ENCODE peak calls at places on chromosomes 16 and 17, in four cellular contexts. One of them, this sample, is unnamed.

GRCh38 chr17:39872700-39873099 is 4.7 kb downstream of the ZPBP2 start:
- DNase-seq in H9: no peak
- DNase-seq in mesendoderm: no peak
- DNase-seq in H1: no peak
- DNase-seq in this sample: peak; percentile 31

GRCh38 chr17:73068322-73069153 is 23.9 kb downstream of the SLC39A11 start:
- DNase-seq in H9: no peak
- DNase-seq in mesendoderm: peak; percentile 88
- DNase-seq in H1: no peak
- DNase-seq in this sample: peak; percentile 92

GRCh38 chr17:78727057-78727456 is 55.0 kb downstream of the CYTH1 start:
- DNase-seq in H9: no peak
- DNase-seq in mesendoderm: no peak
- DNase-seq in H1: no peak
- DNase-seq in this sample: no peak

GRCh38 chr17:51850206-51850605 is 308.3 kb downstream of the CA10 start:
- DNase-seq in H9: no peak
- DNase-seq in mesendoderm: peak; percentile 46
- DNase-seq in H1: no peak
- DNase-seq in this sample: no peak

GRCh38 chr17:22703204-22703603 is 1010.9 kb downstream of the KCNJ18 start:
- DNase-seq in H9: no peak
- DNase-seq in mesendoderm: no peak
- DNase-seq in H1: no peak
- DNase-seq in this sample: no peak

GRCh38 chr17:68172461-68172954 is 75.3 kb upstream of the AMZ2 start:
- DNase-seq in H9: peak; percentile 82
- DNase-seq in mesendoderm: peak; percentile 49
- DNase-seq in H1: no peak
- DNase-seq in this sample: peak; percentile 49

GRCh38 chr16:17766012-17766411 is 295.3 kb upstream of the XYLT1 start:
- DNase-seq in H9: no peak
- DNase-seq in mesendoderm: no peak
- DNase-seq in H1: no peak
- DNase-seq in this sample: no peak

GRCh38 chr16:53515259-53515658 is 12.2 kb upstream of the AKTIP start:
- DNase-seq in H9: no peak
- DNase-seq in mesendoderm: no peak
- DNase-seq in H1: no peak
- DNase-seq in this sample: peak; percentile 24

GRCh38 chr17:4884489-4884888 is 14.8 kb upstream of the C17orf107 start:
- DNase-seq in H9: no peak
- DNase-seq in mesendoderm: no peak
- DNase-seq in H1: no peak
- DNase-seq in this sample: no peak

GRCh38 chr17:17546399-17547185 is 44.9 kb downstream of the PEMT start:
- DNase-seq in H9: no peak
- DNase-seq in mesendoderm: no peak
- DNase-seq in H1: no peak
- DNase-seq in this sample: no peak

GRCh38 chr16:31274831-31275816 is 15.3 kb downstream of the ITGAM start:
- DNase-seq in H9: peak; percentile 18
- DNase-seq in mesendoderm: no peak
- DNase-seq in H1: no peak
- DNase-seq in this sample: no peak

GRCh38 chr16:11411059-11411550 is 65.8 kb downstream of the RMI2 start:
- DNase-seq in H9: no peak
- DNase-seq in mesendoderm: no peak
- DNase-seq in H1: no peak
- DNase-seq in this sample: no peak

GRCh38 chr16:19980866-19981265 is 92.8 kb downstream of the GPR139 start:
- DNase-seq in H9: peak; percentile 54
- DNase-seq in mesendoderm: peak; percentile 78
- DNase-seq in H1: no peak
- DNase-seq in this sample: peak; percentile 3

GRCh38 chr17:82924812-82925211 is 85.0 kb upstream of the ZNF750 start:
- DNase-seq in H9: no peak
- DNase-seq in mesendoderm: peak; percentile 7
- DNase-seq in H1: no peak
- DNase-seq in this sample: no peak

GRCh38 chr16:85136705-85137322 is 24.5 kb upstream of the CIBAR2 start:
- DNase-seq in H9: no peak
- DNase-seq in mesendoderm: peak; percentile 56
- DNase-seq in H1: no peak
- DNase-seq in this sample: no peak

GRCh38 chr16:7482596-7483290 is 150.1 kb downstream of the RBFOX1 start:
- DNase-seq in H9: no peak
- DNase-seq in mesendoderm: peak; percentile 19
- DNase-seq in H1: no peak
- DNase-seq in this sample: no peak

GRCh38 chr16:16167927-16168326 is 55.4 kb downstream of the ABCC6 start:
- DNase-seq in H9: no peak
- DNase-seq in mesendoderm: no peak
- DNase-seq in H1: no peak
- DNase-seq in this sample: no peak

GRCh38 chr16:2879854-2880508 is 3.0 kb upstream of the FLYWCH2 start:
- DNase-seq in H9: no peak
- DNase-seq in mesendoderm: no peak
- DNase-seq in H1: no peak
- DNase-seq in this sample: no peak

GRCh38 chr16:17365211-17365541 is 105.6 kb downstream of the XYLT1 start:
- DNase-seq in H9: no peak
- DNase-seq in mesendoderm: no peak
- DNase-seq in H1: no peak
- DNase-seq in this sample: no peak

GRCh38 chr16:68235882-68236803 is at the start of gene ESRP2:
- DNase-seq in H9: peak; percentile 89
- DNase-seq in mesendoderm: peak; percentile 80
- DNase-seq in H1: peak; percentile 73
- DNase-seq in this sample: no peak

GRCh38 chr16:55263271-55264250 is 60.4 kb upstream of the IRX6 start:
- DNase-seq in H9: no peak
- DNase-seq in mesendoderm: no peak
- DNase-seq in H1: no peak
- DNase-seq in this sample: no peak

GRCh38 chr16:85047867-85048455 is 20.4 kb downstream of the KIAA0513 start:
- DNase-seq in H9: no peak
- DNase-seq in mesendoderm: no peak
- DNase-seq in H1: no peak
- DNase-seq in this sample: no peak

GRCh38 chr16:85354623-85355514 is 242.6 kb upstream of the CIBAR2 start:
- DNase-seq in H9: no peak
- DNase-seq in mesendoderm: no peak
- DNase-seq in H1: no peak
- DNase-seq in this sample: peak; percentile 87

GRCh38 chr16:9003322-9003721 is 39.6 kb upstream of the USP7 start:
- DNase-seq in H9: no peak
- DNase-seq in mesendoderm: no peak
- DNase-seq in H1: no peak
- DNase-seq in this sample: no peak

GRCh38 chr16:72739577-72739976 is 308.4 kb downstream of the ZFHX3 start:
- DNase-seq in H9: no peak
- DNase-seq in mesendoderm: peak; percentile 69
- DNase-seq in H1: no peak
- DNase-seq in this sample: peak; percentile 56

GRCh38 chr16:10981697-10982216 is 37.4 kb downstream of the CLEC16A start:
- DNase-seq in H9: peak; percentile 70
- DNase-seq in mesendoderm: peak; percentile 65
- DNase-seq in H1: no peak
- DNase-seq in this sample: no peak

GRCh38 chr17:8221663-8222379 is 11.4 kb upstream of the AURKB start:
- DNase-seq in H9: peak; percentile 93
- DNase-seq in mesendoderm: peak; percentile 94
- DNase-seq in H1: peak; percentile 79
- DNase-seq in this sample: peak; percentile 89

GRCh38 chr17:34673516-34673915 is 94.1 kb downstream of the TMEM132E start:
- DNase-seq in H9: no peak
- DNase-seq in mesendoderm: no peak
- DNase-seq in H1: no peak
- DNase-seq in this sample: no peak

GRCh38 chr17:40121886-40122465 is at the start of gene MSL1:
- DNase-seq in H9: peak; percentile 83
- DNase-seq in mesendoderm: peak; percentile 72
- DNase-seq in H1: no peak
- DNase-seq in this sample: peak; percentile 68

GRCh38 chr16:19479302-19479721 is 42.6 kb downstream of the GDE1 start:
- DNase-seq in H9: no peak
- DNase-seq in mesendoderm: peak; percentile 57
- DNase-seq in H1: no peak
- DNase-seq in this sample: no peak

GRCh38 chr17:68954146-68954971 is 833 bp downstream of the ABCA8 start:
- DNase-seq in H9: no peak
- DNase-seq in mesendoderm: no peak
- DNase-seq in H1: no peak
- DNase-seq in this sample: peak; percentile 15

GRCh38 chr16:309476-309875 is 26.5 kb downstream of the PDIA2 start:
- DNase-seq in H9: no peak
- DNase-seq in mesendoderm: peak; percentile 53
- DNase-seq in H1: no peak
- DNase-seq in this sample: no peak

GRCh38 chr17:79789943-79790804 is 6.7 kb downstream of the CBX8 start:
- DNase-seq in H9: peak; percentile 81
- DNase-seq in mesendoderm: peak; percentile 44
- DNase-seq in H1: no peak
- DNase-seq in this sample: no peak

GRCh38 chr16:61432421-61432820 is 603.8 kb downstream of the CDH8 start:
- DNase-seq in H9: no peak
- DNase-seq in mesendoderm: peak; percentile 24
- DNase-seq in H1: no peak
- DNase-seq in this sample: no peak

GRCh38 chr17:44983563-44983962 is 15.5 kb upstream of the C1QL1 start:
- DNase-seq in H9: no peak
- DNase-seq in mesendoderm: no peak
- DNase-seq in H1: no peak
- DNase-seq in this sample: no peak

GRCh38 chr17:73396429-73397277 is 84.9 kb upstream of the CDC42EP4 start:
- DNase-seq in H9: peak; percentile 25
- DNase-seq in mesendoderm: no peak
- DNase-seq in H1: no peak
- DNase-seq in this sample: peak; percentile 4

GRCh38 chr16:4682616-4683254 is 10.6 kb upstream of the NUDT16L1 start:
- DNase-seq in H9: peak; percentile 87
- DNase-seq in mesendoderm: peak; percentile 68
- DNase-seq in H1: peak; percentile 50
- DNase-seq in this sample: peak; percentile 18

GRCh38 chr17:51120357-51120738 is 320 bp downstream of the SPAG9 start:
- DNase-seq in H9: no peak
- DNase-seq in mesendoderm: peak; percentile 71
- DNase-seq in H1: no peak
- DNase-seq in this sample: peak; percentile 14

GRCh38 chr17:57859601-57860413 is 10.0 kb upstream of the MRPS23 start:
- DNase-seq in H9: no peak
- DNase-seq in mesendoderm: no peak
- DNase-seq in H1: no peak
- DNase-seq in this sample: no peak

GRCh38 chr17:42248351-42249179 is 27.6 kb downstream of the STAT5B start:
- DNase-seq in H9: no peak
- DNase-seq in mesendoderm: peak; percentile 18
- DNase-seq in H1: no peak
- DNase-seq in this sample: peak; percentile 93
- H3K56ac ChIP-seq in H9: no peak overlapping the region
- H3K56ac ChIP-seq in mesendoderm: no peak overlapping the region
- H3K56ac ChIP-seq in H1: no peak overlapping the region
- H3K56ac ChIP-seq in this sample: peak overlapping the region; percentile 36

GRCh38 chr17:76491271-76492184 is 9.7 kb downstream of the RHBDF2 start:
- DNase-seq in H9: no peak
- DNase-seq in mesendoderm: no peak
- DNase-seq in H1: no peak
- DNase-seq in this sample: no peak
- H3K4me2 ChIP-seq in H9: no peak overlapping the region
- H3K4me2 ChIP-seq in mesendoderm: no peak overlapping the region
- H3K4me2 ChIP-seq in H1: no peak overlapping the region
- H3K4me2 ChIP-seq in this sample: no peak overlapping the region

DNA sequence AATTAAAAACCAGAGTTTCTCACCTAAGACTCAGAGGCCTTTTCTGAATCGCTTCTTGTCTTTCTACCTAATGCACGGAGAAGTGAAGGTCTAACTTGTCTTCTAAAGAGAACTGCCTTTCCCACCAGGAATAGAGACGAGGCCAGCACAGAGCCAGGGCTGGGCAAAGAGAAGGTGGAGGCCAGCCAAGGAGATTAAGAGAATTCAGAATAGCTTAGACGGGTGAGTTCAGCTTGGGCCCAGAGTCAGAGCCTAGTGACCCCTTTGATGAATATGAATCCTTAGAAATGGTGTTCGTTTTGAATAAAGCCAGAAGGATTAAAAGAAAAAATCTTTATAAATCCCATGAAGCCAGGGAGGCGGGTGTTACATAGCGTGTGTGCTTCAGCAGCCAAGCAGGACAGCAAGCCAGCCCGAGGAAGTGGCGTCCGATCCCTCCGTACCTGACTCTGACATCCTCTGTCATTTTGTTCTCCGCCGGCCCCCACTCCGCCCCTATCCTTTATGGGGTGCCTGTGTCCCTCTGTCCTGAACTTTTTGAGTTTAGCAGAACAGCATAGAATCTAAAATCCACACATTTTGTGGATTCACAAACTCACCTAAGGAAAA is 7.4 kb downstream of the GSG1L2 start:
- DNase-seq in H9: no peak
- DNase-seq in mesendoderm: no peak
- DNase-seq in H1: no peak
- DNase-seq in this sample: no peak
- H3K56ac ChIP-seq in H9: no peak overlapping the region
- H3K56ac ChIP-seq in mesendoderm: no peak overlapping the region
- H3K56ac ChIP-seq in H1: no peak overlapping the region
- H3K56ac ChIP-seq in this sample: no peak overlapping the region

GRCh38 chr16:77674888-77675287 is 47.4 kb upstream of the NUDT7 start:
- DNase-seq in H9: no peak
- DNase-seq in mesendoderm: no peak
- DNase-seq in H1: no peak
- DNase-seq in this sample: peak; percentile 80
- H3K4me2 ChIP-seq in H9: no peak overlapping the region
- H3K4me2 ChIP-seq in mesendoderm: no peak overlapping the region
- H3K4me2 ChIP-seq in H1: no peak overlapping the region
- H3K4me2 ChIP-seq in this sample: peak overlapping the region; percentile 85

DNA sequence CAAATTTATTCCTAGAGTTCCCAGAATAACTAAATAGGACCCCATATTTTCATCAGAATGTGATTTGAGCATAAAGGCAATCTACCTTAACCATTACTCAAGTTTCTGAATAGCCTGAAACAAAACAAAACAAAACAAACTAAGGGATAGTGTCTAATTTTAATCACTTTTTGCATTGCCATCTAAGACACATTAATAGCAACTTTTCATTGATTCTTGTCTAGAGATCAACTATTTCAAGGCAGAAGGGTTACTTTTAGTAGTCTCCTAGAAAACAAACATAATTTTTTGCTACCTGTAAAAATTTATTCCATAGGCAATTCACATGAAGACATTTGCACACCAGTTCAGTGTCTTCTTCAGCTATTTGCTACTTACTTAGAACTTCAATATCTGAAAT is 94.8 kb downstream of the SKAP1 start:
- DNase-seq in H9: no peak
- DNase-seq in mesendoderm: no peak
- DNase-seq in H1: no peak
- DNase-seq in this sample: no peak
- H3K56ac ChIP-seq in H9: no peak overlapping the region
- H3K56ac ChIP-seq in mesendoderm: no peak overlapping the region
- H3K56ac ChIP-seq in H1: no peak overlapping the region
- H3K56ac ChIP-seq in this sample: no peak overlapping the region